ENCODE peak calls at places on chromosomes 2 and 18, in four cellular contexts. P is IMR-90, F is GM12878, O is K562. B is an unnamed sample.

GRCh38 chr18:47737198-47737830 is 193.1 kb downstream of the SMAD2 start:
- DNase-seq in O (no peak), P (no peak), F (no peak), B (peak)

GRCh38 chr2:177984739-177985138 is 87.8 kb downstream of the PDE11A start:
- DNase-seq in O (no peak), F (no peak), P (peak), B (no peak)

GRCh38 chr2:101230541-101230993 is 22.1 kb upstream of the CNOT11 start:
- DNase-seq in P (peak), F (no peak), O (no peak), B (no peak)

GRCh38 chr2:236782938-236783337 is 213.3 kb downstream of the ACKR3 start:
- DNase-seq in O (no peak), P (peak), F (no peak), B (no peak)

GRCh38 chr2:18674309-18674708 is 84.9 kb upstream of the NT5C1B start:
- DNase-seq in P (no peak), F (no peak), O (no peak), B (no peak)

GRCh38 chr18:37481058-37481457 is 84.5 kb downstream of the CELF4 start:
- DNase-seq in O (no peak), P (no peak), F (no peak), B (no peak)

GRCh38 chr2:241302759-241303651 is 12.5 kb downstream of the HDLBP start:
- DNase-seq in F (no peak), O (no peak), P (no peak), B (no peak)

GRCh38 chr2:69185807-69186206 is 172.8 kb downstream of the ANTXR1 start:
- DNase-seq in O (no peak), P (peak), F (no peak), B (no peak)

GRCh38 chr2:177882501-177882900 is 190.1 kb downstream of the PDE11A start:
- DNase-seq in O (no peak), F (no peak), P (no peak), B (no peak)

GRCh38 chr2:8661736-8662135 is 20.1 kb upstream of the ID2 start:
- DNase-seq in P (peak), F (no peak), O (no peak), B (no peak)

GRCh38 chr2:234293973-234294372 is 202.9 kb downstream of the ARL4C start:
- DNase-seq in O (no peak), F (no peak), P (no peak), B (no peak)

GRCh38 chr2:39416172-39416571 is 20.9 kb downstream of the MAP4K3 start:
- DNase-seq in O (no peak), P (peak), F (no peak), B (no peak)

DNA sequence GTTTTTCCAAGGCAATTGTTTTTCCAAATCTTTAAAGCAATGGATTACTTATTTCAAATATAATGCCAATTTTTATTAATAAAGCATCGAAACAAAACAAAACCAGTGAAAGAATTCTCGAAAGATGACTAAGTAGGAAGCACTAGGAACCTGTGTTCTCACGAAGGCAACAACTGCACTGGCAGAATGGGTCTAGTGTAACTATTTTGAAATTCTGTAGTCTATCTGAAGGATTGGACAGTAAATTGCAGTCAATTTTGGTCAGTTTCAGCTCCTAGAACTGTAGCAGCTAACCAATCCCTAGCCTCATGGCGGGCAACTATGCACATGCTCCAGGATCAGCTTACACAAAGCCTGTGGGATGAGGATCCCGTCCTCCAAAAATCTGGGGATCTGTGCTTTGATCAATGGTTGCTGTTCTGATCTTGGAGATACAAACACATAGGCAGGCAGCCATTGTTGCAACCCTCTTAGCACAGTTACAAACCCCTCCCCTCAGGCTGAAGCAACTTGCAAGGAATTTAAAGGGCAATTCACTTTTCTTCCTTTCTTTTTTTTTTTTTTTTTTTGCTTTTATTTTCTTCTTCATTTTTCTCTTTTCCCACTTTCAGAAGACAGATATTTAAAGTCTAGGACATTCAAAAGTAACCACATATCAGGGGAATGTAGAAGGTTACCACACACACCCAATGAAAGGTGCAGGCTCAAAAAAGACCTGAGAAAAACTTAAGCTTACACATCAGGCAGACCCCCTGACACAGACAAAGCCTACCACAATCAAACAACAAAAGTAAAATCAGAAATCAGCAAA is 147.6 kb downstream of the THADA start:
- DNase-seq in O (no peak), P (no peak), F (no peak), B (no peak)
- TF ChIP-seq CHD1 in O (no peak), P (no peak), F (no peak), B (no peak)

GRCh38 chr2:41992700-41993070 is 55.1 kb upstream of the PKDCC start:
- DNase-seq in O (no peak), P (no peak), F (no peak), B (no peak)
- TF ChIP-seq CHD1 in O (no peak), P (no peak), F (no peak), B (no peak)

DNA sequence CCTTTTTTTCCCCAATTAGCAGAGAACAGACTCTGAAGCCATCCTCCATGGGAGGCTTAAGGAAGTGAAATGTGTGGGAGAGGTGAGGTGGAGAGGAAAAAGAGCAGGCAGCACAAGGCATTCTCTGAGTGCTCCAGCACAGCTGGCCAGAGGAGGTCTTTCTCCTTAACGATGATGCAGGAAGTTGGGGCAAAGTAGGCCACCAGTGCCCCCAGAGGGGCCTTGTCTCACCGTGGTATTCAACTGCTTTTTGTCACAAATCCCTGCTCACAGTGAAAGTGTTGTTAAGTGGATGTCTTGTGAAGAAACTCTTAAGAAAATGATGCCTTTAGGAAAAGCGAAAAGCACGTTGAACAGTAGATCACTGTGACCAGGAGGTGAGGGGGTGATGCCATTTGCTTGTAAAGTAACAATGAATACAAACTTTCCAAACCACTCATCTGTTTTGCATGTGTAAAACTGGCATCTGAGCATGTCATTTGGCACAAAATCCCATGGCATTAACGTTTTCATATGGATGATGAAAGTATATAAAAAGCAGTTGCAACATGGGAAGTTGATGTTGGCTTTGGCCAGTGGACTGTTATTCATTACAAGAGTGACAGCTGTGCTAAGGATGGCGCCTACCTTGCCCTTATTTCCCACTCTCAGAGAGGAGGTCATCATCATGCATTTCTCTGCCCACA is 49.2 kb upstream of the CDC42EP3 start:
- DNase-seq in F (no peak), O (no peak), P (no peak), B (no peak)
- TF ChIP-seq CHD1 in F (no peak), O (no peak), P (no peak), B (no peak)

DNA sequence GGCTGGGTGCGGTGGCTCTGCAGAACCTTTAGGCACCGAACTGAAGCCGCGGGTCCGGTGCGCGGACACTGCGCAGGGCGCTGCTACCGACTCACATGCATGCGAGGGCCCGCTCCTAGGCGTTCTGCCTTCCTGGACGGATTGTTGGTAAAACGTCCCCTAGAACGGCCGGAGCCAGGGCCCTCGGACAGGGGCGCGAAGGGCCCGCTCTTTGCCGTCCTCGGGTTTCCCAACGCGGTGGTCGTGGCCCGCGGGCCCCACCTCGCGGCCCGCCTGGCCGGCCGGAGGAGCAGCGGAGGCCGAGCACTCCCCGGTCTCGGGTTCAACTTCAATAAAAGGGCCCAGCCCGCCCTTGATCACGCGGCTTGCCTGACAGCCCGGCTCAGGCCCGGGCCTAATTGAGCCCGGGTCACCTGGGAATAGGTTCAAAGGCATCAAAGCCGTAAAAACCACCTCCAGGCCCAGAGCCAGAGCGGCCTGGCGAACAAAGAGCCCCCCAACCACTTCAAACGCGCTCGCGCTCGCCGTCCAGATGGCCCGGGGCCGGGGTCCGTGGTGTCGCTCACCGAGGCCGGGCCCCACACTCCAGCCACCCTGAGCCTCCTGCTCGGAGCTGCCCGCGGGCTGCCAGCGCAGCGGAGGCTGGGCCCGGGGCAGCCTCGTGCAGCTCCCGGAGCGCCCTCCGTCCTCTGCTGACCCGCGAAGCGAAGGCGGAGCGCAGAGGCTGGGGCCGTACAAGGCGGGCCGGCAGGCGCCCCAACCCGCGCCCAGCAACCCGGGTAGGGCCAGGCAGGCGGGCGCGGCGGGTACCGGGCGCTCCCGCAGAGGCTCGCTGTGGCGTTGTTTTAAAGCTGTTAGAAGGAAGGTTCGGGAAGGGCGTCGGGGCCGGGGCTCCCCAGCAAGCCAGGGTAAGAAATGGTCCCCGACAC is 1.1 kb upstream of the TWIST2 start:
- DNase-seq in P (no peak), F (no peak), O (no peak), B (peak)
- TF ChIP-seq CHD1 in P (no peak), F (no peak), O (no peak), B (no peak)

DNA sequence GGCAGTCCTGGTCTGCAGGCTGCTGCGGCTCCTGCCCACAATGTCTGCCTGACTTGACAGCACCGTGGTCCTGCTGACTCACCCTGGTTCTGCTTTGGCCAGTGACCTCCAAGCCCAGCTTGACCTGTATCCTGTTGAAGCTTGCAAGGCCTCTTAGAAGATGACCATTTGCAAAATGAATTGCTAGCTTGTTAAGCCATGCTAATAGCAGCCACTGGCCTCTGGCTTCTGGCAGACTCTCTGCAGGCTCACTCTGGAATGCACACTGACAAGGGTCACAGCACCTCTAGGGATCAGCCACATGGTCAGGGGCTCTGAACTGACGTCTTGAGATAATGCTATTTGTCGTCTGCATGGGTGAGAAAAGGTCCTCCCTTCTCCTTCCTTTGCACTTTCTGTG is 25.9 kb downstream of the CNGA3 start:
- DNase-seq in O (no peak), F (no peak), P (no peak), B (no peak)
- TF ChIP-seq CHD1 in O (no peak), F (no peak), P (no peak), B (no peak)

GRCh38 chr18:75207298-75208054 is 1.5 kb downstream of the PTGR3 start:
- DNase-seq in O (no peak), F (no peak), P (peak), B (no peak)
- TF ChIP-seq CHD1 in O (no peak), F (no peak), P (no peak), B (no peak)

DNA sequence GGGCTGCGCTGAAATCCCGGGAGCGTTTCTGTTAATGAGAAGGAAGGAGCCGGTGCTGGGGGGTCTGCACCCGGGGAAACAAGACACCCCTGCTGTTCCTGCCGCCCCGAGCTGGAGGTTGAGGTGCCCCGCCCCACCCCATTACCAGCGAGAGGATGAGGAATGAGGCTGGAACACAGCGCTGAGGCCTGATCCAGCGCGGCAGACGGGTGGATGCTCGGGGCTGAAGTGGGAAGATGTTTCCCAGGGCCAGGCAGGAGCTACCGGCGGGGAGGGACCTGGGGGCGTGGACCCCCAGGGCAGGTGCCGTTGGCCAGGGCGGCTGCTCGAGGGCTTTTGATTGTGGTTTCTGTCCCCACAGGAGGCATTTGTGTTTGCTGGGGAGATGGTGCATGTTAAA is 134.3 kb upstream of the CTDP1 start:
- DNase-seq in F (no peak), P (no peak), O (no peak), B (no peak)
- TF ChIP-seq CHD1 in F (no peak), P (no peak), O (no peak), B (no peak)

GRCh38 chr2:212905640-212906201 is 245.7 kb downstream of the IKZF2 start:
- DNase-seq in O (no peak), P (peak), F (no peak), B (no peak)
- TF ChIP-seq CHD1 in O (no peak), P (no peak), F (no peak), B (no peak)

DNA sequence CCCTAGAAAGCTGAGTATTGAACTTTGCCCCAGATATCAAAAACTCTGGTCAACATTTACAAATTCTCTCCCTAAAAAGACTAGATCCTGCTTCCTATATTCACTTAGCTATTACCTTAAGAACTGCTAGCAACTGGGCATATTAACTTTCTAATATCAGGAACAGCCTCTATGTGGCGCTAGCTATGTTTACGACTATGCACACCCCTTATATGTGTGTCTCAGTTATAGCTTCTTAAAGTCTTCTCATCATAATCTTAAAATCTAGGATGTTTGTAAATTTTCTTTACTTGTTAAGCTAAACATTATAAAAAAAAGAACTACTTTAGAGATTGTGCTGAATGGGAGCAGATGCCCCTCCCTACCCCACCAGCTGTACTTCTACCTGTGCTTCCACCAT is 1.7 kb upstream of the STAMBP start:
- DNase-seq in O (peak), F (no peak), P (peak), B (no peak)
- TF ChIP-seq CHD1 in O (no peak), F (no peak), P (no peak), B (no peak)

B was measured in H1.